ENCODE peak calls at places on chromosome 16, in five cellular contexts. S, Z, N, E and R are unnamed samples.

GRCh38 chr16:51389881-51390280 is 238.8 kb upstream of the SALL1 start:
- DNase-seq in S (no peak), N (no peak), E (no peak), Z (no peak), R (no peak)

GRCh38 chr16:6852643-6853042 is 480.0 kb upstream of the RBFOX1 start:
- DNase-seq in N (no peak), S (no peak), E (no peak), Z (no peak), R (no peak)

GRCh38 chr16:81442220-81442908 is 2.2 kb upstream of the CMIP start:
- DNase-seq in S (no peak), E (no peak), N (no peak), Z (no peak), R (no peak)

GRCh38 chr16:81491522-81492188 is 47.0 kb downstream of the CMIP start:
- DNase-seq in N (no peak), E (no peak), S (peak; percentile 48), Z (no peak), R (no peak)

GRCh38 chr16:8798174-8798527 is 512 bp downstream of the PMM2 start:
- DNase-seq in S (no peak), E (peak; percentile 79), Z (no peak), N (no peak), R (peak; percentile 25)

GRCh38 chr16:55454861-55455260 is 24.1 kb upstream of the MMP2 start:
- DNase-seq in N (no peak), E (no peak), Z (no peak), S (no peak), R (no peak)

GRCh38 chr16:82061861-82062525 is 26.9 kb downstream of the HSD17B2 start:
- DNase-seq in N (peak; percentile 30), Z (no peak), S (peak; percentile 43), E (peak; percentile 53), R (peak; percentile 36)

GRCh38 chr16:22054847-22055590 is 37.3 kb upstream of the VWA3A start:
- DNase-seq in E (no peak), S (no peak), N (no peak), Z (no peak), R (no peak)

GRCh38 chr16:58119509-58119845 is 9.7 kb downstream of the CFAP20 start:
- DNase-seq in E (no peak), N (no peak), Z (no peak), S (no peak), R (no peak)

GRCh38 chr16:58123896-58124600 is 5.1 kb downstream of the CFAP20 start:
- DNase-seq in Z (no peak), E (no peak), N (no peak), S (no peak), R (no peak)

GRCh38 chr16:58118801-58119508 is 10.2 kb downstream of the CFAP20 start:
- DNase-seq in E (no peak), S (no peak), N (no peak), Z (no peak), R (no peak)

GRCh38 chr16:58120216-58120615 is 9.0 kb downstream of the CFAP20 start:
- DNase-seq in E (no peak), Z (no peak), N (no peak), S (no peak), R (no peak)

DNA sequence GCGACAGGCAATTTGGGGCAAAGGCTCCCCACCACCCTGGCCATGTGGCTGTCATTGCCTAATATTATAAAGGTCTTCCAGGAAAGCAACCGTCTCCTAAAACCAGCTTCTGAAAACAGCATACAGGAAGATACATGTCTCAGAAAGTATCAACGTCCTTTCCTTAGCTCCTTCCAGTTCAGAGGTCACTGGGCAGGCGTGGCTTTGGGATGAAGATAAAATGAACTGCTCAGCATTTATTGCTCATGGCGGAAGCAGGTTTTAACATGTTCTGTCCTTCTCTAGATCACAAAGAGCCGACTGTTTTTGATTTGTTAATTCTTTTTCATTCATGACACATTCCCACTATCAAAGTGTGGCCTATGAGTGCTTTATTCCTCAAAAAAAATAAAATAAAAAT is 8.0 kb downstream of the CFAP20 start:
- DNase-seq in S (no peak), Z (no peak), N (no peak), E (peak; percentile 41), R (no peak)
- H3K27ac ChIP-seq in S (peak overlapping the region; percentile 71), Z (no peak overlapping the region), N (no peak overlapping the region), E (peak overlapping the region; percentile 72), R (no peak overlapping the region)

GRCh38 chr16:69772560-69773254 is 10.6 kb downstream of the WWP2 start:
- DNase-seq in S (peak; percentile 26), E (no peak), N (no peak), Z (no peak), R (no peak)
- H3K4me1 ChIP-seq in S (no peaks in the 10 kb centered on the region), E (peaks cover 9% of the 10 kb centered on the region), N (no peaks in the 10 kb centered on the region), Z (no peaks in the 10 kb centered on the region), R (peaks cover 26% of the 10 kb centered on the region)

GRCh38 chr16:67468731-67469130 is 12.2 kb downstream of the ATP6V0D1 start:
- DNase-seq in S (no peak), N (no peak), E (no peak), Z (no peak), R (no peak)
- H3K4me2 ChIP-seq in S (no peak overlapping the region), N (no peak overlapping the region), E (no peak overlapping the region), Z (no peak overlapping the region), R (no peak overlapping the region)

DNA sequence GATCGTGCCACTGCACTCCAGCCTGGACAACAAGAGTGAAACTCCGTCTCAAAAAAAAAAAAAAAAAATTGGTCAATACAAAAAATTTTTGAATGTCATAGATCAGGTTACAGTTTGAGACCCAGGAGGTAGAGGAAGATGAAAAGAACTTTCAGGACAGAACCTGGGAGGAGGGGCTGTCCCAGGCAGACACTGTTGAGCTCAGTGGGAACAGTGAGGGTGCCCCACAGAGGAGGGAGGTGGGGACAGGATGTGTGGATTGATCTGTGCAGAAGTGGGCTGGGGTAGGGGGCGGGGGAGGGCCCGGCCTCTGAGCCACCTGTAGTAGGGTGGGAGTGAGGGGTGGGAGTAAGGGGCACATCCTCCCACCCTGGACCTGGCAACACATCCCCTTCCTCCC is 58.3 kb downstream of the PRMT7 start:
- DNase-seq in S (no peak), N (no peak), E (no peak), Z (peak; percentile 40), R (no peak)
- H3K27ac ChIP-seq in S (no peak overlapping the region), N (no peak overlapping the region), E (no peak overlapping the region), Z (peak overlapping the region; percentile 98), R (no peak overlapping the region)

GRCh38 chr16:59848314-59848713 is 1114.2 kb upstream of the GOT2 start:
- DNase-seq in E (no peak), N (no peak), Z (no peak), S (peak; percentile 48), R (no peak)
- H3K4me1 ChIP-seq in E (no peaks in the 10 kb centered on the region), N (no peaks in the 10 kb centered on the region), Z (no peaks in the 10 kb centered on the region), S (no peaks in the 10 kb centered on the region), R (no peaks in the 10 kb centered on the region)

GRCh38 chr16:89344846-89345577 is 127.5 kb downstream of the ZNF778 start:
- DNase-seq in Z (no peak), N (no peak), E (no peak), S (no peak), R (no peak)

GRCh38 chr16:89347807-89348206 is 130.3 kb downstream of the ZNF778 start:
- DNase-seq in Z (no peak), N (no peak), E (no peak), S (no peak), R (no peak)

GRCh38 chr16:89345663-89346150 is 128.2 kb downstream of the ZNF778 start:
- DNase-seq in Z (no peak), S (no peak), N (no peak), E (no peak), R (no peak)

GRCh38 chr16:89344314-89344828 is 126.9 kb downstream of the ZNF778 start:
- DNase-seq in S (no peak), E (no peak), N (no peak), Z (no peak), R (no peak)

DNA sequence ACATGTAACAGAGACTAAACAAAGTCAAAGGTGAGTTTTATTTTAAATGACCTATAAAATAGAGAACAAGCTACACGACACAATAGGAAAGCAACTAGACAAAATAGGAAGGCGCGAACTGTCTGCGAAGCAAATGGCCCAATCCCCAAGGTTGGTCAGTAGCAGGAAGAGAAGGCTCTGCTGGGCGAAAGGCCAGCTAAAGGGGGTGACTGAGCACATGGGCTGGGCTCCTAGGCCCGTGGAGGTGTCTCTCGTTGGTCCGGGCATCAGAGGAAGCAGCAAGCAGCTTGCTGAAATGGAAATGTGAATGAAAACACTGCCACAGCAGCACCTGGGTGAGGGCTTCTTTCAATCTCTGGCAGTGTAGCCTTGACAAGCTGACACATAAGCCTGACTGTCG is 129.4 kb downstream of the ZNF778 start:
- DNase-seq in Z (no peak), S (no peak), E (no peak), N (no peak), R (no peak)
- H3K4me2 ChIP-seq in Z (no peak overlapping the region), S (no peak overlapping the region), E (no peak overlapping the region), N (no peak overlapping the region), R (no peak overlapping the region)